ENCODE peak calls at places on chromosomes 1 and 21, in five cellular contexts. D is trophoblast cell, V is left ventricle myocardium inferior, J is sigmoid colon, N is IMR-90. G is an unnamed sample.

GRCh38 chr1:39003787-39004186 is 12.7 kb downstream of the AKIRIN1 start:
- DNase-seq in D (no peak), V (no peak), J (no peak), N (peak), G (no peak)

GRCh38 chr1:118988186-118989005 is at the start of gene TBX15:
- DNase-seq in D (no peak), V (no peak), J (no peak), N (no peak), G (no peak)

GRCh38 chr1:89739013-89739843 is 81.6 kb upstream of the LRRC8D start:
- DNase-seq in D (peak), V (no peak), J (no peak), N (peak), G (no peak)

GRCh38 chr1:100736766-100737165 is 17.2 kb downstream of the VCAM1 start:
- DNase-seq in D (no peak), V (no peak), J (no peak), N (peak), G (no peak)

GRCh38 chr1:236687273-236687672 is 974 bp downstream of the ACTN2 start:
- DNase-seq in D (no peak), V (no peak), J (no peak), N (no peak), G (no peak)

GRCh38 chr1:25958475-25958874 is 39.4 kb downstream of the PAFAH2 start:
- DNase-seq in D (peak), V (no peak), J (no peak), N (peak), G (no peak)

GRCh38 chr21:41973861-41974751 is 20.3 kb upstream of the C2CD2 start:
- DNase-seq in D (no peak), V (peak), J (no peak), N (peak), G (no peak)

GRCh38 chr1:115829947-115830346 is 11.0 kb downstream of the NHLH2 start:
- DNase-seq in D (no peak), V (no peak), J (no peak), N (no peak), G (no peak)

GRCh38 chr1:22875240-22875639 is 97.4 kb downstream of the LACTBL1 start:
- DNase-seq in D (no peak), V (no peak), J (no peak), N (no peak), G (no peak)

GRCh38 chr1:2098301-2098698 is 48.1 kb downstream of the PRKCZ start:
- DNase-seq in D (peak), V (no peak), J (no peak), N (no peak), G (peak)

GRCh38 chr1:155938220-155938627 is 3.2 kb upstream of the RXFP4 start:
- DNase-seq in D (peak), V (no peak), J (no peak), N (peak), G (no peak)

GRCh38 chr1:192577145-192578140 is 1.9 kb downstream of the RGS1 start:
- DNase-seq in D (no peak), V (no peak), J (no peak), N (no peak), G (no peak)

GRCh38 chr1:232678185-232678886 is 48.4 kb upstream of the SIPA1L2 start:
- DNase-seq in D (no peak), V (no peak), J (no peak), N (peak), G (no peak)

GRCh38 chr21:20265704-20266368 is 732.4 kb upstream of the NCAM2 start:
- DNase-seq in D (no peak), V (no peak), J (no peak), N (no peak), G (no peak)

GRCh38 chr1:184199797-184200170 is 148.3 kb downstream of the TSEN15 start:
- DNase-seq in D (no peak), V (no peak), J (no peak), N (no peak), G (no peak)

GRCh38 chr1:226248091-226248490 is 24.6 kb downstream of the MIXL1 start:
- DNase-seq in D (no peak), V (no peak), J (no peak), N (peak), G (no peak)

GRCh38 chr1:154902920-154903566 is 33.0 kb upstream of the KCNN3 start:
- DNase-seq in D (no peak), V (no peak), J (no peak), N (no peak), G (no peak)

GRCh38 chr21:42513985-42514882 is 582 bp downstream of the SLC37A1 start:
- DNase-seq in D (peak), V (peak), J (peak), N (no peak), G (no peak)

GRCh38 chr1:8094481-8095241 is 68.6 kb upstream of the ERRFI1 start:
- DNase-seq in D (no peak), V (no peak), J (no peak), N (peak), G (no peak)

GRCh38 chr1:246753670-246754535 is 29.7 kb downstream of the SCCPDH start:
- DNase-seq in D (peak), V (peak), J (peak), N (peak), G (no peak)

GRCh38 chr1:202365092-202365815 is 16.8 kb downstream of the PPP1R12B start:
- DNase-seq in D (peak), V (no peak), J (no peak), N (peak), G (no peak)

GRCh38 chr1:189669846-189670245 is 807.8 kb downstream of the BRINP3 start:
- DNase-seq in D (no peak), V (no peak), J (no peak), N (peak), G (no peak)

GRCh38 chr1:55196433-55197035 is 18.6 kb downstream of the USP24 start:
- DNase-seq in D (no peak), V (no peak), J (no peak), N (no peak), G (no peak)

GRCh38 chr21:41366522-41367151 is 4.8 kb downstream of the MX2 start:
- DNase-seq in D (peak), V (no peak), J (peak), N (peak), G (no peak)

GRCh38 chr21:37219766-37220432 is 47.2 kb downstream of the VPS26C start:
- DNase-seq in D (no peak), V (no peak), J (no peak), N (no peak), G (no peak)

GRCh38 chr21:43611598-43612369 is 47.5 kb downstream of the HSF2BP start:
- DNase-seq in D (peak), V (peak), J (peak), N (peak), G (no peak)

GRCh38 chr1:78526496-78526895 is 35.7 kb downstream of the PTGFR start:
- DNase-seq in D (no peak), V (no peak), J (no peak), N (no peak), G (no peak)

GRCh38 chr21:44051462-44051941 is 39.4 kb downstream of the TRAPPC10 start:
- DNase-seq in D (no peak), V (peak), J (peak), N (peak), G (peak)

GRCh38 chr1:61119085-61119484 is 36.7 kb downstream of the NFIA start:
- DNase-seq in D (no peak), V (no peak), J (no peak), N (no peak), G (no peak)

GRCh38 chr21:37074546-37074945 is 1.5 kb downstream of the TTC3 start:
- DNase-seq in D (no peak), V (no peak), J (no peak), N (no peak), G (no peak)

GRCh38 chr1:52472384-52472783 is 68.0 kb downstream of the PRPF38A start:
- DNase-seq in D (no peak), V (no peak), J (no peak), N (no peak), G (no peak)

GRCh38 chr1:63592536-63593302 is 492 bp upstream of the PGM1 start:
- DNase-seq in D (peak), V (no peak), J (no peak), N (no peak), G (no peak)
- H3K27ac ChIP-seq in D (no peak), V (peak), J (peak), N (peak), G (peak)

GRCh38 chr1:203636306-203636705 is 9.7 kb downstream of the ATP2B4 start:
- DNase-seq in D (no peak), V (no peak), J (peak), N (peak), G (no peak)
- H3K27ac ChIP-seq in D (no peak), V (peak), J (peak), N (no peak), G (no peak)

GRCh38 chr1:209651148-209651547 is 1.1 kb downstream of the LAMB3 start:
- DNase-seq in D (peak), V (peak), J (no peak), N (peak), G (no peak)
- H3K27ac ChIP-seq in D (no peak), V (peak), J (no peak), N (peak), G (no peak)

GRCh38 chr1:196897158-196897828 is 9.4 kb downstream of the CFHR4 start:
- DNase-seq in D (no peak), V (no peak), J (no peak), N (no peak), G (no peak)
- H3K27ac ChIP-seq in D (no peak), V (no peak), J (no peak), N (no peak), G (no peak)

G was measured in substantia nigra.